ENCODE peak calls at places on chromosome 20, in nine cellular contexts. H is endothelial cell of umbilical vein; I is upper lobe of right lung; X is breast epithelium; Q is sigmoid colon; C is CD8-positive, alpha-beta memory T cell; V is CD4-positive, alpha-beta memory T cell; M is mucosa of descending colon; D is H9. P is an unnamed sample.

GRCh38 chr20:1209447-1210387 is 6.5 kb downstream of the C20orf202 start:
- DNase-seq in H (peak; percentile 16), I (no peak), X (no peak), Q (no peak), C (no peak), V (no peak), M (no peak), D (no peak), P (no peak)

GRCh38 chr20:54004397-54004940 is 65.9 kb downstream of the BCAS1 start:
- DNase-seq in H (no peak), I (no peak), X (no peak), Q (no peak), C (no peak), V (no peak), M (no peak), D (no peak), P (no peak)

GRCh38 chr20:3044336-3044965 is 1.0 kb downstream of the GNRH2 start:
- DNase-seq in H (no peak), I (no peak), X (no peak), Q (no peak), C (no peak), V (no peak), M (peak; percentile 7), D (no peak), P (peak; percentile 76)

GRCh38 chr20:4774209-4774608 is 52.5 kb downstream of the PRND start:
- DNase-seq in H (no peak), I (no peak), X (no peak), Q (no peak), C (no peak), V (no peak), M (no peak), D (no peak), P (no peak)

GRCh38 chr20:2509794-2510193 is 1.1 kb upstream of the ZNF343 start:
- DNase-seq in H (no peak), I (no peak), X (no peak), Q (no peak), C (no peak), V (no peak), M (no peak), D (no peak), P (no peak)

GRCh38 chr20:46230811-46231282 is 77.5 kb downstream of the CDH22 start:
- DNase-seq in H (peak; percentile 21), I (no peak), X (no peak), Q (no peak), C (no peak), V (no peak), M (peak; percentile 28), D (peak; percentile 80), P (no peak)

GRCh38 chr20:3042621-3043020 is 801 bp upstream of the GNRH2 start:
- DNase-seq in H (no peak), I (peak; percentile 35), X (no peak), Q (peak; percentile 83), C (no peak), V (no peak), M (peak; percentile 20), D (no peak), P (peak; percentile 85)

GRCh38 chr20:9608639-9609440 is 94.5 kb downstream of the LAMP5 start:
- DNase-seq in H (no peak), I (no peak), X (no peak), Q (no peak), C (no peak), V (no peak), M (no peak), D (no peak), P (no peak)

DNA sequence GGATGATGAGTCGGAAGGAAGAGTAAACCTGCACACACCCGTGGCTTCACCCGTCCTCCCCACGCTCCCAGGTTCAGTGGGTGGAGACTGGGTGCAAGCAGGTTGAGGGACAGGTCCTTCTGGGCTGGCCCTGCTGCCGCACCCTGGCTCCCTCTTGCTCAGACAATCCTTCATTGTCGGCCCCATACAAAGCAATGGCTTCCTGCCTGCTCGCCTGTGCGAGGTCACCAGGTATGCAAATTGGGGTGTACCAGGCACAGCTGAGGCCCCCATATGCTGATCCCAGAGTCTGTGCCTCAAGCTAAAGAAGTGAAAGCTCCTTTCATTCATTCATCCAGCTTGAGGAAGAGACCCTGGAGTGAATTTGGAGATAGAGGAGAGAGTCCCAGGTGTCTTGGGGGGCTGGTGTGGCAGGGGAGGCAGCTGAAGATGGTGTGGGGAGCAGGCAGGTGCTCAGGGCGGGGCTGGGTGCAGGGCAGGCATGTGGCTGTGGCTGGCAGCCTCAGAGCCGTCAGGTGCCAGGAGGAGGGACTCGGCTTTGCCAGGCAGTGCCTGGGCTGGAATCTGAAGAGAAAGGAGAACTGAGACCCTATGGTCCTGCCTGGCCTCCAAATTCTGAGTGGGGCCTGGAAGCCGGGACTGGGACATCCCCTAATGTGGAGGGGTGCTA is 4.7 kb downstream of the SLCO4A1 start:
- DNase-seq in H (no peak), I (no peak), X (no peak), Q (no peak), C (no peak), V (no peak), M (peak; percentile 76), D (no peak), P (no peak)
- H3K4me1 ChIP-seq in H (peaks cover 4% of the 10 kb centered on the region), I (peaks cover 22% of the 10 kb centered on the region), X (peaks cover 11% of the 10 kb centered on the region), Q (no peaks in the 10 kb centered on the region), C (peaks cover 27% of the 10 kb centered on the region), V (peaks cover 41% of the 10 kb centered on the region), M (peaks cover 76% of the 10 kb centered on the region), D (peaks cover 5% of the 10 kb centered on the region), P (peaks cover 17% of the 10 kb centered on the region)

GRCh38 chr20:63953764-63954429 is 2.3 kb downstream of the UCKL1 start:
- DNase-seq in H (no peak), I (no peak), X (no peak), Q (no peak), C (no peak), V (no peak), M (no peak), D (no peak), P (no peak)

GRCh38 chr20:63950701-63951397 is 5.4 kb downstream of the UCKL1 start:
- DNase-seq in H (no peak), I (no peak), X (no peak), Q (no peak), C (no peak), V (no peak), M (no peak), D (no peak), P (peak; percentile 77)

GRCh38 chr20:63952210-63952535 is 4.0 kb downstream of the UCKL1 start:
- DNase-seq in H (no peak), I (no peak), X (no peak), Q (no peak), C (no peak), V (no peak), M (no peak), D (no peak), P (no peak)

GRCh38 chr20:63951398-63952209 is 4.6 kb downstream of the UCKL1 start:
- DNase-seq in H (no peak), I (no peak), X (no peak), Q (no peak), C (no peak), V (no peak), M (peak; percentile 70), D (no peak), P (peak; percentile 81)

DNA sequence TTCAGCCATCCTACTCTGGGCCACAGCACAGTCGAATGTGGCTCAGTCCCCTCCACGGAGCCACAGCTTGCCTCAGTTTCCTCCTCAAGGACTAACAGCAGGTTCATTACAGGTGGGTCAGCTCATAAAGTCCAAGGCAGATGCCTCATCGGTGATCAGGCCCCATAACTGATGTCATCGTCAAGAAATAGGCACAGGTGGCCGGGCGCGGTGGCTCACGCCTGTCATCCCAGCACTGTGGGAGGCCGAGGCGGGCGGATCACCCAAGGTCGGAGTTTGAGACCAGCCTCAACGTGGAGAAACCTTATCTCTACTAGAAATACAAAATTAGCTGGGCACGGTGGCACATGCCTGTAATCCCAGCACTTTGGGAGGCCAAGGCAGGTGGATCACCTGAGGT is 3.4 kb downstream of the UCKL1 start:
- DNase-seq in H (no peak), I (no peak), X (no peak), Q (no peak), C (no peak), V (no peak), M (no peak), D (no peak), P (no peak)
- H3K4me1 ChIP-seq in H (peaks cover 23% of the 10 kb centered on the region), I (peaks cover 80% of the 10 kb centered on the region), X (peaks cover 26% of the 10 kb centered on the region), Q (no peaks in the 10 kb centered on the region), C (peaks cover 49% of the 10 kb centered on the region), V (peaks cover 62% of the 10 kb centered on the region), M (peaks cover 75% of the 10 kb centered on the region), D (no peaks in the 10 kb centered on the region), P (peaks cover 14% of the 10 kb centered on the region)

GRCh38 chr20:17648306-17648646 is 33.8 kb downstream of the RRBP1 start:
- DNase-seq in H (no peak), I (peak; percentile 85), X (no peak), Q (peak; percentile 68), C (no peak), V (no peak), M (no peak), D (no peak), P (no peak)

GRCh38 chr20:17648782-17649730 is 33.0 kb downstream of the RRBP1 start:
- DNase-seq in H (no peak), I (peak; percentile 79), X (no peak), Q (peak; percentile 56), C (peak; percentile 40), V (peak; percentile 23), M (peak; percentile 67), D (no peak), P (no peak)

GRCh38 chr20:17646209-17646717 is 35.8 kb downstream of the RRBP1 start:
- DNase-seq in H (no peak), I (peak; percentile 58), X (no peak), Q (peak; percentile 65), C (no peak), V (no peak), M (no peak), D (no peak), P (no peak)

GRCh38 chr20:17646901-17647301 is 35.1 kb downstream of the RRBP1 start:
- DNase-seq in H (no peak), I (peak; percentile 39), X (no peak), Q (peak; percentile 57), C (no peak), V (no peak), M (no peak), D (no peak), P (no peak)

DNA sequence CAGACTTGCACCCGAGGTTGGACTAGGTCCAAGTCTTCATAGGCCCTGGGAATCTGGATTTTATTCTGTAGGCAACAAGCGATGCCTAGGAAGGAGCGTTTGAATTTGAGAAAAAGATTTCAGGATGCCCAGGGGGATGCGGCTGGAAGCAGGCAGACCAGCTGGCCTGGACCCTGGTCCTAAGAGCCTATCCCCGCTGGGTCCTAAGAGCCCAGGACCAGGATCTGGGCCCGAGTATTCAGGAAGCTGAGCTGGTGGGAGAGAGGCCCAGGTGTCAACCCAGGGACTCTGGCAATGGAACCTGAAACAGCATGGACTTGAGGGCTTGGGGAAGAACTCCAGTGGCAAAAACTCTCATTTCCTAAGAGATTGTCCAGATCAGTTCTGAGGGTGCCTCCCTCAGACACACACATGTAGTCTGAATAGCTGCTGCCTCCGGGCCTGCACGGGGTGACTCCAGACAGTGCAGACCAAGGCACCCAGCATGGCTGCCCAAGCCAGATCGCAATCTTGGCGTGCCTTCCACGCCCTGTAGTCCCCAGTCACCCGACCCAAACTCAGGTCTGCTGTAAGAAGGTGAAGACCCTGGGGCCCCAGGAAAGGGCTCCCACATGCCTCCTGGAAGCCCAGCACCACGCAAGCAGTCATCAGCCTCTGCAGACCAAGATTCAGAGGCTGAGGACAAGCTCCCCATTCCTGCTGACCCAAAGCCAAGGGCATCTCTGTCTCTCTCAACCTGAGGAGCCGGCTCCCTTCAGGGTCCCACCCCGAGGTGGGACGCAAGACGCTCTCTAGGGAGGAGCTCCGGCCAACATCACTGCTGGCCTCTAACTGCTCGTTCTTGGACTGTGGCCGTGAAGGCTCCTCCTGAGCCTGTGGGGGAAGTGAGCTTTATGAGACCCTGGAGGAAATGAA is 34.4 kb downstream of the RRBP1 start:
- DNase-seq in H (no peak), I (peak; percentile 51), X (no peak), Q (peak; percentile 58), C (no peak), V (no peak), M (no peak), D (no peak), P (no peak)
- H3K4me1 ChIP-seq in H (peaks cover 11% of the 10 kb centered on the region), I (peaks cover 60% of the 10 kb centered on the region), X (peaks cover 7% of the 10 kb centered on the region), Q (no peaks in the 10 kb centered on the region), C (no peaks in the 10 kb centered on the region), V (no peaks in the 10 kb centered on the region), M (peaks cover 70% of the 10 kb centered on the region), D (no peaks in the 10 kb centered on the region), P (peaks cover 48% of the 10 kb centered on the region)

DNA sequence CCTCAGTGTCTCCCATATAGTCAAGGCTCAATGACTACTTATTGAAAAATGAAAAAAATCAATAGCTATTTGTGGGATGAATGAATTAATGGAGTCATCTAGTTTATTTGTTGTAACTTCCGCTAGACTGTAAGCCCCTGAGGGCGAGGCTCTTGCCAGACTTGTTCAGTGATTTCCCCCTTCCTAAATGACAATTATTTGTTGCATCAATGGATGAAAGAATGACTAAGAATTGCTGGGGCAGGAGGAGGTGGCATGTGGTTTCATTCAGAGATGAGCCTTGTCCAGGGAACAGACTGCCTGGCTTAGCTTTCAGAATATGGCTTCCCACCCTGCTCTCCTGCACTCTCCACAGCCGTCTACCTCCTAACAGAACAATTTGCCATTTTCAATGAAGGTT is 1.1 kb upstream of the PRELID3B start:
- DNase-seq in H (no peak), I (no peak), X (no peak), Q (no peak), C (no peak), V (no peak), M (no peak), D (no peak), P (no peak)
- H3K4me1 ChIP-seq in H (peaks cover 8% of the 10 kb centered on the region), I (peaks cover 35% of the 10 kb centered on the region), X (peaks cover 4% of the 10 kb centered on the region), Q (no peaks in the 10 kb centered on the region), C (peaks cover 42% of the 10 kb centered on the region), V (peaks cover 45% of the 10 kb centered on the region), M (peaks cover 44% of the 10 kb centered on the region), D (no peaks in the 10 kb centered on the region), P (peaks cover 7% of the 10 kb centered on the region)